ENCODE peak calls at places on chromosomes 3 and 15, in nine cellular contexts. G is tibial artery, S is body of pancreas, N is AG09309, Z is EL, O is mucosa of descending colon, R is fibroblast of lung, P is transverse colon, B is osteocyte. F is an unnamed sample.
A peak's percentile ranks its signal among the peaks of the same experiment; 100 is the strongest.

GRCh38 chr3:140472621-140473020 is 205.2 kb upstream of the TRIM42 start:
- DNase-seq in G (no peak), S (no peak), N (no peak), Z (no peak), O (no peak), R (no peak), P (no peak), B (no peak), F (peak; percentile 31)

GRCh38 chr3:188378786-188379185 is 224.8 kb downstream of the LPP start:
- DNase-seq in G (no peak), S (no peak), N (no peak), Z (no peak), O (peak; percentile 27), R (no peak), P (peak; percentile 41), B (no peak), F (no peak)

GRCh38 chr15:101391981-101392566 is 97.0 kb upstream of the SNRPA1 start:
- DNase-seq in G (peak; percentile 16), S (no peak), N (no peak), Z (no peak), O (no peak), R (no peak), P (no peak), B (no peak), F (no peak)

GRCh38 chr15:25850154-25851111 is 12.7 kb downstream of the ATP10A start:
- DNase-seq in G (peak; percentile 86), S (peak; percentile 68), N (no peak), Z (peak; percentile 82), O (peak; percentile 59), R (peak; percentile 69), P (peak; percentile 64), B (no peak), F (peak; percentile 69)

GRCh38 chr15:81163961-81164800 is 30.1 kb downstream of the CFAP161 start:
- DNase-seq in G (no peak), S (no peak), N (peak; percentile 61), Z (no peak), O (no peak), R (peak; percentile 86), P (no peak), B (no peak), F (peak; percentile 46)

GRCh38 chr3:130711885-130712284 is 34.7 kb downstream of the PIK3R4 start:
- DNase-seq in G (no peak), S (no peak), N (no peak), Z (peak; percentile 16), O (no peak), R (no peak), P (no peak), B (no peak), F (no peak)

GRCh38 chr3:49671291-49672288 is 2.6 kb upstream of the APEH start:
- DNase-seq in G (no peak), S (peak; percentile 87), N (no peak), Z (peak; percentile 64), O (peak; percentile 80), R (peak; percentile 60), P (peak; percentile 79), B (no peak), F (peak; percentile 21)

GRCh38 chr3:30646181-30646876 is 39.9 kb downstream of the TGFBR2 start:
- DNase-seq in G (no peak), S (no peak), N (peak; percentile 58), Z (no peak), O (no peak), R (peak; percentile 39), P (no peak), B (no peak), F (no peak)